ENCODE peak calls at places on chromosomes 5 and 9, in ten cellular contexts. H is body of pancreas, Z is K562, A is endothelial cell of umbilical vein, C is HCT116, E is breast epithelium, S is tibial nerve, O is Peyer's patch, G is IMR-90, M is ovary. R is an unnamed sample.

GRCh38 chr5:137206030-137206715 is 293.0 kb downstream of the SPOCK1 start:
- DNase-seq in H (no peak), Z (no peak), A (peak; percentile 25), C (no peak), E (no peak), S (no peak), O (no peak), G (peak; percentile 35), M (no peak), R (no peak)

GRCh38 chr9:97593960-97594359 is 39.2 kb downstream of the TSTD2 start:
- DNase-seq in H (no peak), Z (no peak), A (no peak), C (no peak), E (no peak), S (no peak), O (no peak), G (peak; percentile 12), M (no peak), R (no peak)

GRCh38 chr5:159779481-159779880 is 136.8 kb upstream of the ADRA1B start:
- DNase-seq in H (no peak), Z (no peak), A (no peak), C (no peak), E (no peak), S (no peak), O (no peak), G (no peak), M (no peak), R (no peak)

GRCh38 chr5:140977003-140977402 is 10.7 kb downstream of the PCDHAC2 start:
- DNase-seq in H (no peak), Z (no peak), A (peak; percentile 59), C (no peak), E (no peak), S (no peak), O (no peak), G (no peak), M (no peak), R (no peak)

GRCh38 chr9:4349841-4350418 is 50.1 kb upstream of the GLIS3 start:
- DNase-seq in H (no peak), Z (no peak), A (no peak), C (no peak), E (no peak), S (no peak), O (no peak), G (no peak), M (no peak), R (no peak)

GRCh38 chr5:157312492-157312891 is 46.6 kb downstream of the CYFIP2 start:
- DNase-seq in H (peak; percentile 22), Z (peak; percentile 49), A (peak; percentile 55), C (peak; percentile 67), E (no peak), S (no peak), O (peak; percentile 83), G (peak; percentile 72), M (no peak), R (no peak)

GRCh38 chr5:177023247-177023703 is 779 bp downstream of the ZNF346 start:
- DNase-seq in H (peak; percentile 13), Z (peak; percentile 20), A (peak; percentile 50), C (no peak), E (no peak), S (no peak), O (no peak), G (peak; percentile 16), M (no peak), R (no peak)

GRCh38 chr5:71475788-71476384 is 20.4 kb downstream of the BDP1 start:
- DNase-seq in H (no peak), Z (peak; percentile 59), A (peak; percentile 39), C (no peak), E (no peak), S (no peak), O (no peak), G (peak; percentile 29), M (no peak), R (no peak)

GRCh38 chr5:134969166-134969565 is 1.5 kb downstream of the CATSPER3 start:
- DNase-seq in H (no peak), Z (no peak), A (no peak), C (no peak), E (no peak), S (no peak), O (no peak), G (no peak), M (no peak), R (no peak)

GRCh38 chr5:67106626-67107342 is 89.8 kb downstream of the CD180 start:
- DNase-seq in H (no peak), Z (no peak), A (no peak), C (no peak), E (no peak), S (no peak), O (no peak), G (no peak), M (no peak), R (no peak)

GRCh38 chr5:14226992-14227391 is 83.8 kb downstream of the TRIO start:
- DNase-seq in H (peak; percentile 28), Z (no peak), A (peak; percentile 55), C (no peak), E (no peak), S (no peak), O (no peak), G (no peak), M (no peak), R (no peak)

GRCh38 chr5:89534331-89534730 is 651.3 kb upstream of the MEF2C start:
- DNase-seq in H (no peak), Z (no peak), A (no peak), C (no peak), E (no peak), S (no peak), O (no peak), G (peak; percentile 6), M (no peak), R (no peak)

GRCh38 chr5:91983869-91984268 is 600.8 kb upstream of the ARRDC3 start:
- DNase-seq in H (no peak), Z (no peak), A (no peak), C (no peak), E (no peak), S (no peak), O (no peak), G (peak; percentile 11), M (no peak), R (no peak)

GRCh38 chr5:10856646-10857332 is 95.8 kb upstream of the DAP start:
- DNase-seq in H (peak; percentile 56), Z (peak; percentile 73), A (peak; percentile 30), C (no peak), E (peak; percentile 28), S (no peak), O (peak; percentile 54), G (peak; percentile 77), M (peak; percentile 68), R (no peak)

GRCh38 chr5:15933481-15934207 is 245.9 kb downstream of the MARCHF11 start:
- DNase-seq in H (no peak), Z (no peak), A (peak; percentile 87), C (no peak), E (no peak), S (no peak), O (no peak), G (no peak), M (no peak), R (no peak)

GRCh38 chr5:112929336-112930081 is 7.5 kb upstream of the REEP5 start:
- DNase-seq in H (no peak), Z (no peak), A (no peak), C (no peak), E (no peak), S (no peak), O (no peak), G (peak; percentile 33), M (no peak), R (no peak)
- H3K4me3 ChIP-seq in H (no peak overlapping the region), Z (no peak overlapping the region), A (no peak overlapping the region), C (no peak overlapping the region), E (no peak overlapping the region), S (no peak overlapping the region), O (no peak overlapping the region), G (no peak overlapping the region), M (no peak overlapping the region), R (no peak overlapping the region)

GRCh38 chr5:8457187-8458037 is 588.5 kb downstream of the MTRR start:
- DNase-seq in H (peak; percentile 87), Z (peak; percentile 99), A (peak; percentile 99), C (no peak), E (peak; percentile 96), S (peak; percentile 85), O (peak; percentile 89), G (peak; percentile 98), M (peak; percentile 95), R (peak; percentile 90)
- TF ChIP-seq POLR2A in H (peak; percentile 74), Z (peak; percentile 80), A (peak; percentile 72), C (no peak), E (no peak), S (no peak), O (no peak), G (peak; percentile 76), M (peak; percentile 51), R (peak; percentile 90)

DNA sequence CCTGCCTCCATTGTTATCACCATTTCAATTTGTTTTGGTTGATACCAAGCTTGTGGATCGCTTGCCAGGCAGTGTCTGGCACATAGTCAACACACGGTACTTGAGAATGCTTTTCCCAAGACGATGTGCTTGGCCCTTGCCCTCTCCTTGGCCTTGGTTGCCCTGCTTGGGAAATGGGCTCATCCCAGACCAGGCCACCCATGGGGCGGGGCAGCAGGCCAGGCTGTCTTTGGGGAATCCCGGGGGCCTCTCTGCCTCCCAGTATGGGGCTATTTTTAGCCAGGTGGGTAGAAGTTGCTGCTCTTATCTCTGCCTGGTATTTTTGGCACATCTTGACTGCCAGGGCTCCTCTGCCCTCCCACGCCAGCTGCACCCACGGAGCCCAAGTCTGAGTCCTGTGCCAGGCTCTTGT is 49.9 kb downstream of the LMX1B start:
- DNase-seq in H (peak; percentile 29), Z (no peak), A (peak; percentile 8), C (no peak), E (no peak), S (no peak), O (no peak), G (no peak), M (no peak), R (no peak)
- H3K27me3 ChIP-seq in H (no peaks in the 10 kb centered on the region), Z (peaks cover 7% of the 10 kb centered on the region), A (peaks cover 14% of the 10 kb centered on the region), C (no peaks in the 10 kb centered on the region), E (no peaks in the 10 kb centered on the region), S (peaks cover 51% of the 10 kb centered on the region), O (no peaks in the 10 kb centered on the region), G (peaks cover 53% of the 10 kb centered on the region), M (no peaks in the 10 kb centered on the region), R (no peaks in the 10 kb centered on the region)

DNA sequence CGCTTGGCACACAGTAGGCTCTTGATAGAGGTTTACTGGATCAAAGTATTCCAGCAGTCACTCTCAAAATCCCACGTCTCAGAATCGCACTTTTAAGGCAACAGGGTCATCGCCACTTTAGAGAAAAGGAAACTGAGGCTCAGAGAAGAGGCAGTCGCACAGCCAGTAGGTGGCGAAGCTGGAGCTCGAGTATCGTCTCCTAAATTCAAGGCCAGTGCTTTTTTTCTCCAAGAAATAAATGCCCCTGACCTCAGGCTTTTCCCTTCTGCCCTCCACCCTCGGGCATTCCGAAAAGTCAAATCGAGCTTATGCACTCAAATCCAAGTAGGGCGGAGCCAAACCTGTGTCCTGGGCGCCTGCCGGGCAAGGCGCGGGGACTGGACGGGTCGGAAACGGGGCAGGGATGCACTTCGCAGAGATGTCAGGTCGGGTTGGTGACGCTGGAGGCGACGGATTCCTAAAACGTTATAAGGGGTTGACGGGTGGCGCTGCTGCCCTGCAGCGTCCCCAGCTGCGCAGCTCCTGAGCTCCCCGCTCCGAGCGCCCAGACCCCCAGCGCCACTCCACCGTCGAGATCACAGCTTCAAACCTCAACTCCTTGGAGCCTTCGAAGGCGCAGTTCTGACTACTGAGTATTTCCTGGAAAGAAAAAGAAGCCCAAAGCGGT is 4.7 kb upstream of the FOXB2 start:
- DNase-seq in H (no peak), Z (no peak), A (no peak), C (no peak), E (no peak), S (no peak), O (no peak), G (no peak), M (no peak), R (no peak)
- H3K4me3 ChIP-seq in H (no peak overlapping the region), Z (no peak overlapping the region), A (no peak overlapping the region), C (no peak overlapping the region), E (no peak overlapping the region), S (no peak overlapping the region), O (no peak overlapping the region), G (no peak overlapping the region), M (no peak overlapping the region), R (no peak overlapping the region)

R was measured in gastrocnemius medialis.